ENCODE peak calls at places on chromosome 18, in eight cellular contexts. G is gastrocnemius medialis; O is progenitor cell of endocrine pancreas; X is upper lobe of left lung; E is D721Med; B is CD4-positive, alpha-beta T cell; U is ovary; M is OCI-LY7. K is an unnamed sample.

GRCh38 chr18:63213331-63213900 is 106.2 kb downstream of the BCL2 start:
- DNase-seq in M (no peak), X (no peak), U (no peak), G (no peak), E (no peak), O (no peak), B (no peak), K (no peak)

GRCh38 chr18:7021994-7022840 is 95.4 kb downstream of the LAMA1 start:
- DNase-seq in M (peak), U (no peak), E (peak), O (no peak), X (peak), B (no peak), G (no peak), K (peak)

GRCh38 chr18:50817898-50818250 is 1.9 kb downstream of the MRO start:
- DNase-seq in G (no peak), B (no peak), U (peak), E (no peak), M (no peak), X (no peak), O (no peak), K (no peak)

GRCh38 chr18:11982981-11983380 is 1.7 kb downstream of the IMPA2 start:
- DNase-seq in M (no peak), G (no peak), U (no peak), O (no peak), E (no peak), B (no peak), X (no peak), K (no peak)

GRCh38 chr18:7415081-7415894 is 151.8 kb upstream of the PTPRM start:
- DNase-seq in X (no peak), M (no peak), B (no peak), G (no peak), E (no peak), O (no peak), U (no peak), K (no peak)

GRCh38 chr18:4762399-4762798 is 307.3 kb upstream of the DLGAP1 start:
- DNase-seq in B (no peak), M (no peak), G (no peak), X (no peak), O (no peak), U (no peak), E (no peak), K (no peak)

GRCh38 chr18:59660976-59661743 is 36.1 kb downstream of the CCBE1 start:
- DNase-seq in O (no peak), G (no peak), U (no peak), X (no peak), M (no peak), E (no peak), B (no peak), K (no peak)

GRCh38 chr18:22703883-22704626 is 229.1 kb upstream of the RBBP8 start:
- DNase-seq in O (no peak), U (no peak), X (no peak), E (no peak), M (peak), B (no peak), G (no peak), K (peak)

GRCh38 chr18:73940721-73941120 is 206.9 kb downstream of the FBXO15 start:
- DNase-seq in G (no peak), X (no peak), M (no peak), E (no peak), O (no peak), B (no peak), U (no peak), K (no peak)

GRCh38 chr18:42156266-42156665 is 201.2 kb downstream of the PIK3C3 start:
- DNase-seq in M (no peak), G (no peak), O (no peak), B (no peak), E (no peak), U (no peak), X (no peak), K (no peak)

GRCh38 chr18:3513481-3513880 is 63.5 kb downstream of the TGIF1 start:
- DNase-seq in O (no peak), G (no peak), X (no peak), B (no peak), U (no peak), M (peak), E (no peak), K (no peak)

GRCh38 chr18:50275503-50276036 is 5.8 kb downstream of the MBD1 start:
- DNase-seq in G (no peak), B (no peak), E (no peak), M (no peak), U (no peak), O (no peak), X (no peak), K (no peak)

GRCh38 chr18:42915240-42915791 is 200.2 kb downstream of the RIT2 start:
- DNase-seq in O (no peak), B (no peak), U (no peak), X (no peak), G (no peak), M (no peak), E (no peak), K (no peak)

GRCh38 chr18:52670903-52671302 is 330.9 kb downstream of the DCC start:
- DNase-seq in B (no peak), E (no peak), U (no peak), X (no peak), M (peak), G (no peak), O (no peak), K (peak)

GRCh38 chr18:52897611-52898010 is 557.6 kb downstream of the DCC start:
- DNase-seq in E (no peak), X (no peak), M (no peak), U (no peak), G (no peak), B (no peak), O (no peak), K (no peak)

GRCh38 chr18:72542993-72543361 is 1.2 kb downstream of the CBLN2 start:
- DNase-seq in X (no peak), G (no peak), O (no peak), E (no peak), M (no peak), B (no peak), U (no peak), K (no peak)

GRCh38 chr18:47035156-47035671 is at the start of gene ELOA2:
- DNase-seq in B (no peak), X (no peak), E (no peak), O (no peak), U (no peak), M (no peak), G (no peak), K (no peak)

GRCh38 chr18:427005-427404 is 73.5 kb downstream of the COLEC12 start:
- DNase-seq in G (no peak), M (no peak), B (no peak), X (no peak), O (no peak), U (peak), E (no peak), K (no peak)

GRCh38 chr18:57543560-57543959 is 42.9 kb downstream of the FECH start:
- DNase-seq in G (no peak), E (no peak), O (no peak), U (no peak), X (no peak), B (no peak), M (no peak), K (no peak)

GRCh38 chr18:55382277-55382805 is 205.7 kb downstream of the TCF4 start:
- DNase-seq in B (no peak), E (no peak), O (no peak), M (no peak), G (no peak), X (no peak), U (no peak), K (no peak)

GRCh38 chr18:40957533-40958070 is 997.4 kb upstream of the PIK3C3 start:
- DNase-seq in B (no peak), M (no peak), G (no peak), E (no peak), U (no peak), X (no peak), O (no peak), K (no peak)

GRCh38 chr18:45106331-45106774 is 425.7 kb downstream of the SETBP1 start:
- DNase-seq in B (no peak), O (no peak), E (no peak), G (no peak), U (no peak), M (peak), X (peak), K (no peak)

GRCh38 chr18:5285326-5285725 is 10.2 kb downstream of the ZBTB14 start:
- DNase-seq in O (no peak), X (no peak), G (no peak), U (no peak), E (no peak), B (no peak), M (peak), K (no peak)

GRCh38 chr18:7696846-7697245 is 129.7 kb downstream of the PTPRM start:
- DNase-seq in X (no peak), U (no peak), M (no peak), G (no peak), B (no peak), O (no peak), E (no peak), K (no peak)

GRCh38 chr18:35355140-35355618 is 11.0 kb upstream of the ZNF24 start:
- DNase-seq in B (peak), G (peak), X (peak), M (peak), O (peak), U (peak), E (no peak), K (peak)
- TF ChIP-seq CTCF in B (peak), G (peak), X (peak), M (peak), O (peak), U (no peak), E (peak), K (peak)

GRCh38 chr18:76480913-76481312 is 14.1 kb downstream of the ZNF516 start:
- DNase-seq in U (no peak), O (no peak), M (no peak), X (no peak), G (no peak), B (no peak), E (no peak), K (no peak)
- TF ChIP-seq CTCF in U (no peak), O (peak), M (no peak), X (no peak), G (no peak), B (no peak), E (no peak), K (peak)

GRCh38 chr18:29892960-29893558 is 1149.5 kb downstream of the DSC3 start:
- DNase-seq in E (no peak), O (no peak), G (no peak), M (peak), X (no peak), U (no peak), B (no peak), K (no peak)
- TF ChIP-seq CTCF in E (peak), O (peak), G (no peak), M (peak), X (no peak), U (no peak), B (no peak), K (peak)

GRCh38 chr18:9612215-9612830 is 2.0 kb downstream of the PPP4R1 start:
- DNase-seq in B (peak), X (peak), M (peak), O (no peak), E (no peak), G (no peak), U (no peak), K (peak)
- TF ChIP-seq CTCF in B (peak), X (peak), M (peak), O (peak), E (peak), G (peak), U (no peak), K (peak)

DNA sequence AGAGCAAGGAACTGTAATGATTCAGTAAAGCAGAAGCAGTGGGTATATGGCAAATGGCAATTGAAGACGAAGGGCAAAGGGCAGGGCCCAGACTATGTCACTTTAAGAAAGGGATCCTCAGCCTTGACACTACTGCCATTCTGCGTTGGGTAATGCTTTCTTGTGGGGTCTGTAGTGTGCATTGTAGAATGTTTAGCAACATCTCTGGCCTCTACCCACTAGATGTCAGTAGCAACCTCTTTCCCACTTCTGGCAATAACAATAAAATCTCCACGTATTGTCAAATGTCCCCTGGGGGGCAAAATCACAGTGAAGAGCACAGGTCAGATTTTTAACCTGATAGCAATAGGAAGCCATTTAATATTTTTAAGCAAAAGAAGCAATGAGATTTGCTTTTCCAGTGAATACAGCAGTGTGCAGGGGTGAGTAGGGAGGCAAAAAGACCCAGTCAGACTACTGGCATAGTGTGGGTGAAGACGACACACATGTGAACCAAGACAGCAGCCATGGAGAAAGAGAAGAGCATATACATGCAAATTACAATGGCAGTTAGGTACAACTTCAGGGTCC is 209.5 kb downstream of the DYM start:
- DNase-seq in G (no peak), X (no peak), M (peak), B (no peak), U (no peak), E (no peak), O (no peak), K (peak)
- TF ChIP-seq CTCF in G (no peak), X (peak), M (peak), B (peak), U (no peak), E (peak), O (peak), K (no peak)

GRCh38 chr18:31679133-31679731 is 5.1 kb downstream of the B4GALT6 start:
- DNase-seq in E (no peak), O (no peak), B (no peak), M (no peak), U (no peak), X (no peak), G (no peak), K (no peak)

GRCh38 chr18:31679806-31680793 is 4.3 kb downstream of the B4GALT6 start:
- DNase-seq in G (no peak), E (no peak), M (no peak), B (no peak), O (no peak), U (no peak), X (no peak), K (peak)

GRCh38 chr18:31683106-31683505 is 1.3 kb downstream of the B4GALT6 start:
- DNase-seq in E (no peak), U (no peak), X (no peak), G (no peak), B (no peak), O (no peak), M (no peak), K (no peak)

GRCh38 chr18:31678425-31678824 is 6.0 kb downstream of the B4GALT6 start:
- DNase-seq in G (peak), O (no peak), X (no peak), B (no peak), E (no peak), M (no peak), U (no peak), K (no peak)

GRCh38 chr18:31680836-31681568 is 3.4 kb downstream of the B4GALT6 start:
- DNase-seq in G (no peak), M (peak), O (no peak), B (no peak), X (no peak), U (no peak), E (no peak), K (no peak)
- TF ChIP-seq CTCF in G (no peak), M (peak), O (peak), B (peak), X (no peak), U (no peak), E (no peak), K (no peak)

DNA sequence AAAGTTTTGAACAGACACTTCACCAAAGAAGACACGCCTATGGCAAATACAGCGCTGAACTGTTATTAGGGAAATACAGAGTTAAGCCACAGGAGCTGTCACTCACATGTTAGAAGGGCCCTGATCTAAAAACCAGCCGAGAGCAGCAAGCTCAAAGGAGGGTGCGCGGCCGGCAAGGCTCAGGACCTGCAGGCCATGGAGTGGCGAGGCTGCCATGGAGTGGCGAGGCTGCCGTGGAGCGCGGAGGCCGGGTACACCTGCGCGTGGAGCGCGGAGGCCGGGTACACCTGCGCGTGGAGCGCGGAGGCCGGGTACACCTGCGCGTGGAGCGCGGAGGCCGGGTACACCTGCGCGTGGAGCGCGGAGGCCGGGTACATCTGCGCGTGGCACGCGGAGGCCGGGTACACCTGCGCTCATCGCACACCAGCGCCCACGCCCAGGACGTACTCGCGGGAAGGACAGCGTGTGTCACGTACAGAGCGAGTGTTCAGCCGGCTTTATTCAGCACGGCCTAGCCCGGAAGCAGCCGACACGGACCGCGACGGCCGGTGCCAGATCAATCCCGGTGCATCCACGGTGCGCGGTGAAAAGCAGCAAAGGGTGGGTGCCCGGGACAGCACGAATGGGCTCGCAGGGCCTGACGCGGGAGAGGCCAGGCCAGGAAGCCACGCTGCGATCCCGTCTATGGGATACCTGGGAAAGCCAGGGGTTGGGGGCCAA is 68.8 kb downstream of the SLC66A2 start:
- DNase-seq in O (no peak), G (no peak), M (no peak), B (no peak), E (no peak), X (no peak), U (no peak), K (no peak)
- TF ChIP-seq CTCF in O (no peak), G (no peak), M (no peak), B (no peak), E (no peak), X (no peak), U (no peak), K (no peak)

K was measured in Calu3.